ENCODE peak calls at places on chromosomes 5 and 9, in ten cellular contexts. D is effector CD4-positive, alpha-beta T cell; R is myocyte; V is left ventricle myocardium inferior; P is body of pancreas; N is Calu3; T is gastrocnemius medialis; Z is hypothalamus; K is glutamatergic neuron; L is SK-N-DZ. H is an unnamed sample.

GRCh38 chr5:72145351-72145750 is 38.1 kb downstream of the MAP1B start:
- DNase-seq in P (no peak), K (no peak), T (no peak), R (no peak), L (no peak), N (no peak), V (no peak), D (no peak), Z (no peak), H (no peak)

GRCh38 chr9:18668944-18669343 is 195.0 kb downstream of the ADAMTSL1 start:
- DNase-seq in Z (no peak), D (no peak), L (no peak), V (no peak), P (no peak), R (no peak), T (no peak), K (no peak), N (no peak), H (no peak)

GRCh38 chr9:5549671-5550650 is 39.6 kb downstream of the PDCD1LG2 start:
- DNase-seq in T (peak), P (no peak), V (no peak), R (peak), L (no peak), Z (no peak), K (no peak), N (no peak), D (no peak), H (no peak)

GRCh38 chr5:73763300-73764032 is 137.5 kb downstream of the ARHGEF28 start:
- DNase-seq in K (no peak), R (no peak), L (peak), D (no peak), Z (no peak), T (no peak), N (peak), V (no peak), P (no peak), H (no peak)

GRCh38 chr9:121367651-121368510 is 2.2 kb downstream of the STOM start:
- DNase-seq in R (no peak), L (no peak), Z (no peak), N (no peak), P (no peak), K (no peak), D (no peak), V (no peak), T (no peak), H (no peak)

GRCh38 chr5:55649963-55650362 is 62.2 kb downstream of the SLC38A9 start:
- DNase-seq in T (no peak), L (no peak), P (no peak), K (no peak), Z (no peak), N (no peak), V (no peak), D (no peak), R (no peak), H (no peak)

GRCh38 chr5:94508421-94509148 is 109.8 kb downstream of the KIAA0825 start:
- DNase-seq in R (no peak), V (no peak), T (no peak), P (no peak), L (peak), K (no peak), N (no peak), D (no peak), Z (no peak), H (no peak)

GRCh38 chr9:129440394-129441186 is 180.3 kb downstream of the C9orf50 start:
- DNase-seq in L (no peak), V (no peak), R (no peak), Z (no peak), P (no peak), T (no peak), K (no peak), N (no peak), D (no peak), H (no peak)

GRCh38 chr9:79233542-79233941 is 338.2 kb upstream of the TLE4 start:
- DNase-seq in T (no peak), P (peak), K (peak), R (no peak), V (no peak), N (no peak), L (peak), Z (no peak), D (no peak), H (no peak)

GRCh38 chr5:147737921-147738320 is 44.6 kb downstream of the JAKMIP2 start:
- DNase-seq in R (no peak), K (no peak), T (no peak), V (no peak), L (no peak), Z (no peak), D (no peak), P (no peak), N (no peak), H (no peak)

H was measured in heart left ventricle.